ENCODE peak calls at places on chromosomes 3 and 15, in four cellular contexts. V is HL-60, N is GM12878, U is K562. C is an unnamed sample.

GRCh38 chr15:78263907-78264303 is 457 bp upstream of the DNAJA4 start:
- DNase-seq in V (no peak), N (no peak), U (peak), C (no peak)

GRCh38 chr3:38968403-38968802 is 83.3 kb downstream of the SCN11A start:
- DNase-seq in U (no peak), N (no peak), V (no peak), C (no peak)

GRCh38 chr15:42491540-42492225 is 742 bp upstream of the ZNF106 start:
- DNase-seq in N (no peak), U (no peak), V (no peak), C (no peak)

GRCh38 chr3:108302570-108302969 is 6.2 kb downstream of the HHLA2 start:
- DNase-seq in U (no peak), V (no peak), N (no peak), C (no peak)

GRCh38 chr3:90062631-90063200 is 955.3 kb downstream of the EPHA3 start:
- DNase-seq in N (no peak), U (no peak), V (no peak), C (no peak)

GRCh38 chr3:149367021-149367840 is 10.2 kb downstream of the TM4SF1 start:
- DNase-seq in V (no peak), U (no peak), N (no peak), C (no peak)

GRCh38 chr3:140236836-140237476 is 302.0 kb downstream of the CLSTN2 start:
- DNase-seq in N (no peak), U (no peak), V (no peak), C (no peak)

GRCh38 chr15:39622660-39623549 is 42.0 kb downstream of the THBS1 start:
- DNase-seq in U (no peak), N (no peak), V (no peak), C (no peak)

GRCh38 chr3:141764041-141764440 is 833 bp downstream of the GRK7 start:
- DNase-seq in N (no peak), U (no peak), V (no peak), C (no peak)

GRCh38 chr3:132034486-132035464 is at the start of gene CPNE4:
- DNase-seq in N (no peak), V (peak), U (peak), C (peak)

GRCh38 chr3:197960694-197961581 is 921 bp downstream of the LMLN start:
- DNase-seq in V (no peak), N (no peak), U (peak), C (no peak)

GRCh38 chr15:65819563-65819960 is 27.5 kb upstream of the DENND4A start:
- DNase-seq in V (no peak), U (peak), N (no peak), C (no peak)

GRCh38 chr3:171602072-171602471 is 141.9 kb upstream of the TNIK start:
- DNase-seq in N (no peak), U (no peak), V (no peak), C (no peak)

DNA sequence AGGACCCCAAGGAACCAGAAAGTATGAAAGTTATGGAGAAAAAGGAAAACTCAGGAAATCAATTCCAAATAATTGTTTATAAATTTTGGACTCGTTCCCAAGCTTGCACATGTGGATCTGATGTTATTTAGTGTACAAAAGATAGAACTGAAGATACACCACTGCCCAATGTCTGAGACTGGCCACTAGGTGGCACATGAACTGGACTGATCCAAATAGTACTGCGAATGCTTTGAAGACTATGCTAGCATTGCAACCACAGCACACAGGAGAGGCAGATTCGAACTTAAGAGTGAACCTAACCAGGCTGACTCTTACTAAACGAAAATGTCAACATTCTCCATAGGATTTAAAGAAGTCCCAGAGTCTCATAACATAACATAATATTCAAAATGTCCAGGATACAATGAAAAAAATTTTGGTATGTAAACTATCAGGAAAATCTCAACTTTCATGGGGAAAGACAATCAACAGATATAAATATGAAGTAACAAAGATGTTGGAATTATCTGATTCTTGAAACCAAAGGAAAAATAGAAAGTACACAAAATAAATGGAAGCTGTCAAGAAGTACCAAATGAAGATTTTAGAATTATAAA is 596.7 kb downstream of the FGF12 start:
- DNase-seq in V (peak), U (peak), N (peak), C (no peak)
- TF ChIP-seq SPI1 in V (no peak), U (no peak), N (no peak), C (no peak)

GRCh38 chr3:15218689-15219088 is 12.6 kb downstream of the CAPN7 start:
- DNase-seq in N (no peak), V (no peak), U (no peak), C (no peak)
- TF ChIP-seq SPI1 in N (no peak), V (no peak), U (no peak), C (no peak)

DNA sequence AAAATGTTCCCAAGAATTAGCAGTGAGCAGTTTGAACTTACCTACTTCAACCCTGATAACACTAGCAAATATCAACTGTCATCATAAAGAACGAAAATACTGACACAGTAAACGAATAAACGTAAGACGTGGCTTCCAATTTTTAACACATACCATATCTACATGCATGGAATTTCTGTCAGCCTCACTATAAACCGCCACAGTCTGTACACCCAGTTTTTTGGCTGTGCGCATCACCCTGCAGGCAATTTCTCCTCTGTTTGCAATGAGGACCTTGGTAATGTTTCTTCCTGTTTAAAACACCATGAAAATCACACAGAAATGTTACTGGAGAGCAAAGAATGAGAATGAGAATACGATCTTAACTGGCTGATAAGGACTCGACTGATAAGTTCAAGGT is 7.0 kb downstream of the MCCC1 start:
- DNase-seq in V (no peak), N (no peak), U (no peak), C (no peak)
- TF ChIP-seq SPI1 in V (no peak), N (no peak), U (no peak), C (no peak)

DNA sequence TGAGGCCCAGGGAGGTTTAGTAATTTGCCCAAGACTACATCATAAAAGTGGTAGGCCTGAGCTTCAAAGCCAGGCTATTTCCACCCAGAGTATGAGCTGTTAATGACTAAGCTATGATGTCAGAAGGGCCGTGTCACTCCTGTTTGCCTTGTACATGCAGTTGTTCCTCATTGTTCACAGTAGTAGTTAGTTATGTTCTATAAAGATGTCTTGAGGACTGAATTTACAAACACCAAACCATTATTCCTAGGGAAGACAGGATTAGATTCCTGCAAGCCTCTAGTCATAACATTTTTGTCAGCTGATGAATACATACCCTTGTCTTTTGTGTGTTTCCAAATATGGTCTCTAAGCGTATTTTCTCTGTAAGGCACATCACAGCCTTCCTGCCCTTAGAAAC is 20.9 kb upstream of the LARS2 start:
- DNase-seq in N (no peak), V (no peak), U (no peak), C (no peak)
- TF ChIP-seq SPI1 in N (no peak), V (no peak), U (no peak), C (no peak)

DNA sequence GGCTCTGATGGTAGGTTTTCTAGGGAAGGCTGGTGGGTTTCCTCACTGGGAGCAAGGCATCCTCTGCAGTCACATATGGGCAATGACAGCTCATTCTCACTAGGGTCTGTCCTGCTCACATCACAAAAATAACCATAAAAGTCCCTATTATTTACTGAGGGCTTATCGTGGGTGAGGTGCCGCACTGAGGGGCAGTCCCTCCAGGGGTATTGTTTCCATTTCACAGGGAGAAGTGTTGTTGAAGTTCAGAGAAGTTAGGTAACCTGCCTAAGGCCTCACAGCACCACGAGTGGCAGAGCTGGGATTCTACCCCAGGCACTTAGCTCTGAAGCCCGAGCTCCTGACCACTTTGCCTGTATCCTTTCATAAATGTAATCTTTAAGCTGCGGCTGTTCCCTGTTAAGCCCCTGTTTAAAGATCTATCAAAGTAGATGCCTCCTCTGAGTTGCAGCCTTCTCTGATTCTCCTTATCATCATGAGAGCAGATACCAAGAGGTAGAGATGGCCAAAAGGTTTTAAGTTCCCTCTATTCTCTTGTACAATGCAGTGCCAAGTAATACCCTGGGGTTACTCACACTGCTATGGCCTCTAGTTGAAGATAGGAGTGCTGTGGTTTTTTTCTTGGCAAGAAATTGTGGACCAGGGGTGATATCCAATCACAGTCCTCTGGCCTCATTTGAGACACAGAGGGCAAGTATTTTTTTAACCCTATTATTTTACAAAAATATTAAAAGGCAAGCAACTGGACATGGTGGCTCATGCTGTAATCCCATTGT is 107.0 kb downstream of the RPLP1 start:
- DNase-seq in V (no peak), U (no peak), N (no peak), C (no peak)
- TF ChIP-seq SPI1 in V (no peak), U (no peak), N (no peak), C (no peak)

DNA sequence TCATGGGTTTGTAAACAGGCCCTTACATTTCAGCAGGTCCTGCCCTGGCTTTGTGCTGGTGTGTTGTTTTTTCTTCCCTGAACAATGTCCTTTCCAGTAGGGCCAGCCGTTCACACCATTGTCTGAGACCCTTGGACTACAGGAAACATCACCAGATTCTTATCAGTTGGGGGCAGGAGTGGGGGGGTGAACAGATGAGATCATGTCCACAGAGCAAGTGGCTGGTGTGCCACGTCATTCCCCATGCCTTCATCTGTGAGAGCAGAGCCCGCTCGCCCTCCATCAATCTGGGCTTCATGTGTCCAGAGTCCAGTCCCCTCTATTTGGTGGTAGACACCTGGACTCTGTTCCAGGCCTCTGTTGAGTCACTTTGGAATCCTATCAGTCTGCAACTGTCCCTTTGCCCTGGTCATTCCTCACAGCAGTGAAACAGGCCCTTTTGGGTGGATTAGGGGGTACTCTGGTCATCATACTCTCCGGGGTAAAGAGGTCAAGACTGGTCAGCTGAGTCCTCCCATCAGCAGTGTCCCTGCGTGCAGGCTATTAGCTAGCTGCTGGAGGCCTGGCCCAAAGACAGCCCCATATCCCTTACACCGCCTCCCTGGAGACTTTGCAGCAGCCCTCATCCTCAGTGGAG is 15.0 kb downstream of the SEMA3G start:
- DNase-seq in V (no peak), U (no peak), N (no peak), C (no peak)
- TF ChIP-seq SPI1 in V (no peak), U (no peak), N (no peak), C (no peak)